ENCODE peak calls at places on chromosome 19, in five cellular contexts. R, C, I, K and L are unnamed samples.

GRCh38 chr19:14156971-14157717 is 20.8 kb upstream of the ASF1B start:
- DNase-seq in K (no peak), C (no peak), I (no peak), R (no peak), L (no peak)

GRCh38 chr19:30718728-30719127 is 346.5 kb downstream of the ZNF536 start:
- DNase-seq in C (peak), R (no peak), I (no peak), K (no peak), L (no peak)

GRCh38 chr19:532578-533484 is 1.3 kb downstream of the CDC34 start:
- DNase-seq in I (peak), R (no peak), C (peak), K (no peak), L (no peak)

GRCh38 chr19:29006057-29006735 is 206.8 kb downstream of the UQCRFS1 start:
- DNase-seq in I (no peak), K (no peak), C (no peak), R (no peak), L (no peak)

GRCh38 chr19:29171525-29171924 is 41.4 kb downstream of the UQCRFS1 start:
- DNase-seq in C (no peak), I (no peak), R (no peak), K (no peak), L (no peak)

GRCh38 chr19:52664461-52664860 is 26.3 kb upstream of the ZNF83 start:
- DNase-seq in K (peak), R (no peak), I (no peak), C (peak), L (no peak)

GRCh38 chr19:29088761-29089160 is 124.2 kb downstream of the UQCRFS1 start:
- DNase-seq in C (no peak), K (no peak), I (no peak), R (no peak), L (no peak)

GRCh38 chr19:3586124-3586626 is 897 bp downstream of the GIPC3 start:
- DNase-seq in C (peak), R (no peak), K (peak), I (no peak), L (no peak)

GRCh38 chr19:1244693-1245451 is 3.3 kb downstream of the ATP5F1D start:
- DNase-seq in K (no peak), I (peak), R (no peak), C (no peak), L (no peak)

GRCh38 chr19:6730153-6730804 is 7.1 kb downstream of the GPR108 start:
- DNase-seq in I (peak), K (peak), C (peak), R (no peak), L (peak)

GRCh38 chr19:15404780-15405211 is 14.0 kb downstream of the AKAP8L start:
- DNase-seq in R (no peak), C (no peak), K (no peak), I (no peak), L (no peak)

GRCh38 chr19:47379398-47379938 is 30.4 kb downstream of the DHX34 start:
- DNase-seq in R (no peak), K (no peak), C (no peak), I (no peak), L (no peak)

GRCh38 chr19:12777217-12778019 is 2.1 kb upstream of the HOOK2 start:
- DNase-seq in I (peak), R (peak), C (peak), K (peak), L (peak)
- TF ChIP-seq TAF1 in I (no peak), R (no peak), C (no peak), K (no peak), L (no peak)

DNA sequence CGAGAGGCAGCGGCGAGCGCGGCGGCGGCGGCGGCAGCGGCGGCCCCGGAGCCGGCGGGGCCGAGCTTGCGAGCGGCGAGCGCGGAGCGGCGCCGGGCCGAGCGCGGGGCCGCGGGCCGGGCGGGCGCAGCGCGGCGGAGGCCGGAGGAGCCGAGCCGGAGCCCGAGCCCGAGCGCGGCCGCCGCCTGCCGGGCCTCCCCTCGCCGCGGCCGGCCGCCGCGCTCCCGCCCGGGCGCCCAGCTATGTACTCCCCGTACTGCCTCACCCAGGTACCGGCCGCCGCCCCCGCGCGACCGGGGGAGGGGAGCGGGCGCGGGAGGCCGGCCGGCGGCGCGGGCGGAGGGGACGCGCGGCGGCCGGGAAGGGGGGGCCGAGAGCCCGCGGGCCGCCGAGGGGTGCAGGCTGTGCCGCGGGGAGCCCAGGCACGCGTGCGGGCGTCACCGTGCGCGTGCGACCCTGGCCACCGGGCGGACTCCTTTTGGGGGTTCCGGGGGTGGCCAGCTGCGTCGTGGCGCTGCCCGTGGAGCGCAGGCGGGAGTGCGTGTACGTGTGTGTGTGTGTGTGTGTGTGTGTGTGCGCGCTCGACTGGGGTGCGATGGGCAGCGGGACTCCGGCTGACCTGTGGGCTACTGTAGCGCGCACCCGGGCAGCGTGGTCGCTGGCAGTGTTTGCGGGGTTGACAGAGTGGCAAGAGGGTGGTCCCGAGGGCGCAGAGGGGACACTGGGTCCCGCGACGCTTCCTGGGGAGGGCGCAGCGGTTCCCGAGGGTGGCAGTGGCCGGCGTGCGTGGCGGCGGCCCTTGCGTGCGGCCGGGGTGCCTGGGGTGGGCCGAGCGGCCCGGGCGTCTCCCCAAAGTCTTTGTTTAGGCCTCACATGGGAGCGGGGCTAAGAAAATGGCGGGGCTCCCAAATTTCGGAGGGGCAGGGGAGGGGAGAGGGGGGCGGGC is 594 bp downstream of the NFIX start:
- DNase-seq in R (peak), I (no peak), C (peak), K (peak), L (peak)
- TF ChIP-seq TAF1 in R (no peak), I (no peak), C (no peak), K (peak), L (no peak)

GRCh38 chr19:10835089-10835753 is 791 bp downstream of the TMED1 start:
- DNase-seq in C (no peak), I (no peak), K (no peak), R (peak), L (peak)

GRCh38 chr19:10838377-10838776 is 2.4 kb upstream of the TMED1 start:
- DNase-seq in C (no peak), K (no peak), R (no peak), I (no peak), L (no peak)

GRCh38 chr19:10836478-10837325 is 690 bp upstream of the TMED1 start:
- DNase-seq in C (no peak), K (peak), R (peak), I (no peak), L (peak)

GRCh38 chr19:10832659-10833296 is 3.2 kb downstream of the TMED1 start:
- DNase-seq in K (no peak), C (no peak), R (peak), I (no peak), L (no peak)

DNA sequence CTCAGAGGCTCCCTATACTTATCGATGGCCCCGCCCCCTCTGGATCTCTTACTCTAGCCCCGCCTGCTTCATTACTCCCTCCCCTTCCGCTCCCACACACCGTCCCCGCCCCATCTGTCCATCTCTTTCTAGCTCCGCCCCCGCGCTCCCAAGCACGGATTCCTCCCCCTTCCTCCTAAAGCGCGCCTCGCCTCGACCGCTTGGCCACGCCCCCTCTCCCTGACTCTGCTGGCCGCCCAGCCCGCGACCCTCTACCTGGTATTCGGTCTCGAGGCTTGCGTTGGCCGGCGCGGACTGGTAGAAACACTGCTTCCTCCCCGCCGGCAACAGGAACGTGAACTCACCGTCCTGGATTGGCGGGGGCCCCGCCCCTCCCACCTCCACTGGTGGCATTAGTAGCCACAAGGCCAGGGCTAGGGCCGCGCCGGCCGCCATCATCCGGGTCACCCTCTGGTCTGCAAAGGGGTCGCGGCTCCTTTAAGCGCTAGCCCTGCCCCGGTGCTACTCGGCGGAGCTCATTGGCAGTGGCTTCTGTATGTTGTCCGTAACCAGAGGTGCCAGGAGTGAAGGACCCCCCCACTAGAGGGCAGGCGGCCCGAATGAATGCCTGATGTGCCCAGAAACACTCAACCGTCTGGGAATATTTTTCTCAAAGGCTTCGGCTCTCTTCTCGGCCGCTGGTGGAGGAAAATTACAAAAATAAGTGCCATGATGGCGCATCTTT is at the start of gene TMED1:
- DNase-seq in I (peak), K (peak), R (peak), C (peak), L (peak)
- TF ChIP-seq TAF1 in I (peak), K (peak), R (peak), C (peak), L (peak)

GRCh38 chr19:40445945-40446784 is 2.0 kb upstream of the SERTAD3 start:
- DNase-seq in R (no peak), I (no peak), K (peak), C (no peak), L (no peak)

GRCh38 chr19:40443930-40444180 is 280 bp downstream of the SERTAD3 start:
- DNase-seq in I (no peak), C (no peak), K (peak), R (no peak), L (no peak)

GRCh38 chr19:40445006-40445312 is 824 bp upstream of the SERTAD3 start:
- DNase-seq in C (no peak), K (no peak), I (no peak), R (no peak), L (no peak)

GRCh38 chr19:40444181-40445005 is at the start of gene SERTAD3:
- DNase-seq in K (peak), R (peak), C (peak), I (peak), L (peak)

DNA sequence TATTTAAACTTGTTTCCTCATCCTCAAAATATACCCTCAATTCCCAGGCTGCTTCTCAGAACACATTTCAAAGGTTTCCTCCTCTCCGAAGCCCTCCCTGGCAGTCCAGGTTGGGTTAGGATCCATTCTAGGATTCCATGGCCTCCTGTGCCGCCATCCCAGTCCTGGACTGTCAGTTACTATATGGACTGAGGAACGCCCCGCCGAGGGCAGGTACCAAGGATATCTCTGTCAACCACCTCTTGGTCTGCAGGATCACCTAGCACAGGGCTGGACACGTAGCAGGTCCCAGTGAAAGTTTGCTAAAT is 1.5 kb upstream of the SERTAD3 start:
- DNase-seq in C (no peak), I (no peak), K (no peak), R (no peak), L (no peak)
- TF ChIP-seq TAF1 in C (no peak), I (no peak), K (no peak), R (no peak), L (no peak)

GRCh38 chr19:45865269-45865948 is 1.3 kb downstream of the FOXA3 start:
- DNase-seq in C (no peak), R (no peak), I (no peak), K (no peak), L (no peak)

GRCh38 chr19:45863335-45863839 is 440 bp upstream of the SYMPK start:
- DNase-seq in K (no peak), R (no peak), I (no peak), C (no peak), L (no peak)

GRCh38 chr19:45862564-45863334 is at the start of gene SYMPK:
- DNase-seq in I (peak), C (peak), R (peak), K (peak), L (peak)

GRCh38 chr19:45864629-45865082 is 530 bp downstream of the FOXA3 start:
- DNase-seq in K (no peak), R (no peak), I (no peak), C (no peak), L (no peak)

GRCh38 chr19:45863840-45864628 is at the start of gene FOXA3:
- DNase-seq in I (peak), K (peak), C (peak), R (peak), L (peak)
- TF ChIP-seq TAF1 in I (peak), K (peak), C (no peak), R (no peak), L (no peak)

GRCh38 chr19:45137179-45137761 is 23.5 kb downstream of the NKPD1 start:
- DNase-seq in R (peak), I (no peak), K (no peak), C (peak), L (peak)
- TF ChIP-seq TAF1 in R (peak), I (no peak), K (no peak), C (no peak), L (peak)